ENCODE peak calls at places on chromosomes 6 and 20, in six cellular contexts. F is non-pigmented ciliary epithelial cell; H is activated T-helper 9 cell treated with anti-CD3 and anti-CD28 coated beads, Interleukin-2, amount 50 U/mL, for 16 hours; P is BJ; M is AG10803; G is ovary. S is an unnamed sample.

GRCh38 chr6:170063851-170064617 is 226.8 kb downstream of the DLL1 start:
- DNase-seq in H (no peak), P (no peak), M (no peak), F (no peak), G (peak), S (peak)

GRCh38 chr20:13898012-13898612 is 92.3 kb downstream of the SEL1L2 start:
- DNase-seq in F (no peak), H (no peak), G (no peak), M (no peak), P (no peak), S (no peak)

GRCh38 chr6:56023829-56024228 is 148.4 kb upstream of the BMP5 start:
- DNase-seq in F (no peak), M (no peak), P (no peak), G (no peak), H (no peak), S (no peak)

GRCh38 chr6:20444786-20445271 is 43.1 kb downstream of the E2F3 start:
- DNase-seq in F (no peak), M (peak), G (no peak), P (no peak), H (no peak), S (no peak)

GRCh38 chr6:159654483-159655098 is 38.5 kb downstream of the SOD2 start:
- DNase-seq in G (no peak), H (no peak), P (peak), F (no peak), M (peak), S (no peak)

GRCh38 chr20:10249822-10250221 is 31.2 kb downstream of the SNAP25 start:
- DNase-seq in G (no peak), M (no peak), H (no peak), P (no peak), F (no peak), S (no peak)

GRCh38 chr6:160355001-160355400 is 6.8 kb downstream of the SLC22A3 start:
- DNase-seq in P (no peak), M (no peak), G (no peak), F (no peak), H (no peak), S (no peak)

GRCh38 chr6:78607188-78607587 is 260.2 kb upstream of the IRAK1BP1 start:
- DNase-seq in H (no peak), P (no peak), M (peak), G (no peak), F (no peak), S (no peak)

GRCh38 chr6:139490482-139490881 is 116.0 kb upstream of the CITED2 start:
- DNase-seq in P (no peak), H (no peak), M (peak), F (no peak), G (no peak), S (no peak)

GRCh38 chr6:44189257-44189656 is 27.5 kb upstream of the MYMX start:
- DNase-seq in P (no peak), F (no peak), M (no peak), G (no peak), H (no peak), S (no peak)

GRCh38 chr20:2280083-2280482 is 15.7 kb upstream of the TGM3 start:
- DNase-seq in M (no peak), H (no peak), G (no peak), F (no peak), P (no peak), S (no peak)